ENCODE peak calls at places on chromosomes 4 and X, in four cellular contexts. N, E, L and A are unnamed samples.

GRCh38 chr4:2934077-2934812 is 29.0 kb downstream of the NOP14 start:
- DNase-seq in L (peak), N (no peak), E (peak), A (no peak)

GRCh38 chr4:26826721-26827120 is 33.9 kb upstream of the STIM2 start:
- DNase-seq in E (peak), N (no peak), L (no peak), A (no peak)

GRCh38 chr4:186298034-186298647 is 32.2 kb downstream of the F11 start:
- DNase-seq in L (no peak), N (no peak), E (no peak), A (no peak)

GRCh38 chr4:70601422-70602039 is 9.5 kb downstream of the AMBN start:
- DNase-seq in E (peak), N (peak), L (peak), A (peak)

GRCh38 chr4:149426461-149426860 is 389.2 kb downstream of the IQCM start:
- DNase-seq in L (no peak), E (no peak), N (no peak), A (no peak)

GRCh38 chr4:120723986-120724385 is 198.5 kb downstream of the PRDM5 start:
- DNase-seq in N (no peak), L (no peak), E (no peak), A (no peak)

GRCh38 chr4:76996445-76996844 is 46.9 kb downstream of the SEPTIN11 start:
- DNase-seq in L (no peak), N (no peak), E (no peak), A (no peak)

GRCh38 chr4:182453830-182454229 is 210.6 kb downstream of the TENM3 start:
- DNase-seq in L (no peak), E (no peak), N (no peak), A (no peak)

GRCh38 chr4:46781434-46782092 is 127.5 kb downstream of the COX7B2 start:
- DNase-seq in L (no peak), N (no peak), E (no peak), A (no peak)

GRCh38 chr4:8908206-8908893 is 36.7 kb upstream of the HMX1 start:
- DNase-seq in L (peak), N (no peak), E (peak), A (no peak)

GRCh38 chrX:71068052-71068918 is at the start of gene SNX12:
- DNase-seq in L (peak), E (peak), N (peak), A (peak)